ENCODE peak calls at places on chromosomes 11 and 22, in four cellular contexts. X, E, D and T are unnamed samples.

GRCh38 chr22:39028281-39028680 is 7.4 kb downstream of the APOBEC3D start:
- DNase-seq in D (no peak), E (no peak), X (no peak), T (no peak)

GRCh38 chr11:127106142-127106541 is 105.6 kb upstream of the KIRREL3 start:
- DNase-seq in D (no peak), X (peak; percentile 59), E (no peak), T (no peak)

GRCh38 chr11:61429346-61429690 is 457 bp downstream of the CPSF7 start:
- DNase-seq in E (peak; percentile 69), X (peak; percentile 66), D (peak; percentile 71), T (peak; percentile 72)

GRCh38 chr11:106399075-106399500 is 321.6 kb downstream of the AASDHPPT start:
- DNase-seq in D (no peak), X (peak; percentile 83), E (peak; percentile 82), T (no peak)

GRCh38 chr11:102534261-102534872 is 3.8 kb upstream of the MMP7 start:
- DNase-seq in E (no peak), X (no peak), D (no peak), T (no peak)

GRCh38 chr11:92332986-92333385 is 108.4 kb downstream of the FAT3 start:
- DNase-seq in D (no peak), E (no peak), X (no peak), T (no peak)

GRCh38 chr11:44950036-44950624 is 553 bp downstream of the TP53I11 start:
- DNase-seq in D (peak; percentile 45), E (peak; percentile 64), X (peak; percentile 66), T (peak; percentile 41)

GRCh38 chr11:75476716-75477613 is 44.0 kb upstream of the KLHL35 start:
- DNase-seq in X (no peak), E (no peak), D (no peak), T (no peak)

GRCh38 chr11:12205330-12205729 is 94.9 kb downstream of the MICAL2 start:
- DNase-seq in X (no peak), E (no peak), D (no peak), T (no peak)

GRCh38 chr22:21876486-21877176 is 9.2 kb upstream of the MAPK1 start:
- DNase-seq in X (peak; percentile 18), E (no peak), D (peak; percentile 19), T (peak; percentile 55)

GRCh38 chr11:124745835-124746620 is 6.0 kb downstream of the VSIG2 start:
- DNase-seq in E (no peak), X (peak; percentile 48), D (peak; percentile 45), T (peak; percentile 62)

GRCh38 chr11:1121343-1122331 is 36.1 kb upstream of the MUC5AC start:
- DNase-seq in D (no peak), X (no peak), E (peak; percentile 41), T (no peak)

GRCh38 chr11:28542556-28542955 is 434.4 kb downstream of the METTL15 start:
- DNase-seq in E (no peak), D (no peak), X (no peak), T (no peak)

GRCh38 chr11:64060861-64061444 is 25.2 kb downstream of the FLRT1 start:
- DNase-seq in X (peak; percentile 65), D (peak; percentile 62), E (peak; percentile 64), T (peak; percentile 63)

GRCh38 chr11:116454020-116454645 is 318.7 kb downstream of the BUD13 start:
- DNase-seq in X (peak; percentile 70), E (peak; percentile 52), D (no peak), T (peak; percentile 39)

GRCh38 chr11:43922295-43922648 is 20.2 kb upstream of the C11orf96 start:
- DNase-seq in X (no peak), E (no peak), D (no peak), T (no peak)

GRCh38 chr22:42528591-42529307 is 9.2 kb upstream of the RRP7A start:
- DNase-seq in E (no peak), X (no peak), D (no peak), T (no peak)

GRCh38 chr22:20779813-20780148 is 5.9 kb downstream of the SERPIND1 start:
- DNase-seq in D (no peak), X (no peak), E (no peak), T (no peak)

GRCh38 chr11:75474240-75474639 is 41.2 kb upstream of the KLHL35 start:
- DNase-seq in D (no peak), E (no peak), X (peak; percentile 41), T (no peak)

GRCh38 chr11:66891849-66892660 is 35.2 kb downstream of the LRFN4 start:
- DNase-seq in E (peak; percentile 68), D (peak; percentile 39), X (peak; percentile 52), T (peak; percentile 68)

GRCh38 chr11:74018331-74019005 is 9.6 kb upstream of the UCP3 start:
- DNase-seq in D (no peak), E (peak; percentile 95), X (no peak), T (no peak)

GRCh38 chr22:24224468-24224867 is 20.4 kb downstream of the GGT5 start:
- DNase-seq in D (no peak), E (no peak), X (no peak), T (no peak)

GRCh38 chr11:1310772-1311468 is 1.5 kb upstream of the TOLLIP start:
- DNase-seq in D (peak; percentile 51), X (no peak), E (no peak), T (peak; percentile 48)

GRCh38 chr11:13150487-13150886 is 127.1 kb upstream of the BMAL1 start:
- DNase-seq in E (no peak), X (no peak), D (no peak), T (no peak)

GRCh38 chr11:9617960-9618359 is 44.5 kb downstream of the WEE1 start:
- DNase-seq in X (no peak), D (no peak), E (no peak), T (no peak)

GRCh38 chr22:35126993-35127392 is 61.0 kb downstream of the ISX start:
- DNase-seq in D (no peak), X (no peak), E (no peak), T (no peak)

GRCh38 chr11:35390737-35391682 is 28.3 kb downstream of the SLC1A2 start:
- DNase-seq in X (peak; percentile 31), D (no peak), E (no peak), T (peak; percentile 26)

GRCh38 chr22:37330200-37331033 is 48.1 kb downstream of the CYTH4 start:
- DNase-seq in D (no peak), E (no peak), X (peak; percentile 83), T (peak; percentile 68)

GRCh38 chr11:6545917-6546605 is 49.0 kb downstream of the DNHD1 start:
- DNase-seq in D (no peak), E (no peak), X (no peak), T (no peak)

GRCh38 chr11:77418981-77419592 is 54.8 kb downstream of the PAK1 start:
- DNase-seq in E (no peak), X (no peak), D (no peak), T (no peak)

GRCh38 chr22:37681556-37682049 is 4.5 kb upstream of the NOL12 start:
- DNase-seq in E (peak; percentile 74), X (peak; percentile 80), D (peak; percentile 69), T (peak; percentile 76)

GRCh38 chr11:111820059-111820375 is 51.4 kb downstream of the ALG9 start:
- DNase-seq in D (no peak), E (no peak), X (no peak), T (no peak)

GRCh38 chr11:121257289-121257688 is 35.3 kb upstream of the SC5D start:
- DNase-seq in D (no peak), X (no peak), E (no peak), T (no peak)

GRCh38 chr11:63614136-63614664 is at the start of gene PLAAT3:
- DNase-seq in X (peak; percentile 24), D (peak; percentile 15), E (peak; percentile 84), T (peak; percentile 46)

GRCh38 chr11:66450610-66451009 is 12.0 kb upstream of the MRPL11 start:
- DNase-seq in E (no peak), D (no peak), X (no peak), T (no peak)